ENCODE peak calls at places on chromosomes 2 and 18, in seven cellular contexts. E is fibroblast of villous mesenchyme; Y is neural progenitor cell; W is astrocyte of the cerebellum; U is stimulated activated CD4-positive, alpha-beta T cell treated with anti-CD3 and anti-CD28 coated beads, Interleukin-4, amount 100 ng/mL, for 4 hours; L is GM12892; J is activated CD4-positive, CD25-positive, alpha-beta regulatory T cell. R is an unnamed sample.
A peak's percentile ranks its signal among the peaks of the same experiment; 100 is the strongest.

GRCh38 chr2:200322607-200323006 is 16.1 kb downstream of the SPATS2L start:
- DNase-seq in E (no peak), Y (no peak), W (no peak), U (no peak), L (no peak), J (no peak), R (no peak)

GRCh38 chr18:58263055-58263732 is 219.2 kb downstream of the NEDD4L start:
- DNase-seq in E (peak; percentile 58), Y (no peak), W (no peak), U (no peak), L (no peak), J (no peak), R (no peak)

GRCh38 chr18:28177828-28178635 is 1.1 kb upstream of the CDH2 start:
- DNase-seq in E (peak; percentile 54), Y (peak; percentile 93), W (no peak), U (no peak), L (peak; percentile 11), J (no peak), R (peak; percentile 42)

GRCh38 chr2:59752512-59752911 is 800.9 kb downstream of the BCL11A start:
- DNase-seq in E (no peak), Y (no peak), W (no peak), U (no peak), L (no peak), J (no peak), R (no peak)

GRCh38 chr2:23420840-23421476 is 36.0 kb downstream of the KLHL29 start:
- DNase-seq in E (no peak), Y (no peak), W (no peak), U (no peak), L (no peak), J (no peak), R (no peak)

GRCh38 chr2:197613509-197613987 is 61.8 kb downstream of the RFTN2 start:
- DNase-seq in E (peak; percentile 36), Y (no peak), W (no peak), U (no peak), L (no peak), J (no peak), R (no peak)

GRCh38 chr18:12074734-12075133 is 18.9 kb upstream of the ANKRD62 start:
- DNase-seq in E (no peak), Y (peak; percentile 24), W (no peak), U (no peak), L (no peak), J (no peak), R (no peak)

GRCh38 chr2:186820303-186820702 is 28.7 kb downstream of the ZSWIM2 start:
- DNase-seq in E (no peak), Y (no peak), W (no peak), U (no peak), L (no peak), J (no peak), R (no peak)

GRCh38 chr18:55838841-55839240 is 250.8 kb upstream of the TCF4 start:
- DNase-seq in E (no peak), Y (no peak), W (no peak), U (no peak), L (no peak), J (no peak), R (no peak)

GRCh38 chr2:225584821-225585220 is 185.3 kb downstream of the NYAP2 start:
- DNase-seq in E (no peak), Y (peak; percentile 3), W (no peak), U (no peak), L (no peak), J (no peak), R (no peak)

GRCh38 chr18:54983041-54983686 is 23.9 kb upstream of the CCDC68 start:
- DNase-seq in E (peak; percentile 85), Y (peak; percentile 68), W (peak; percentile 53), U (no peak), L (no peak), J (no peak), R (no peak)

GRCh38 chr2:138713509-138713908 is 66.7 kb downstream of the NXPH2 start:
- DNase-seq in E (peak; percentile 5), Y (no peak), W (no peak), U (no peak), L (no peak), J (no peak), R (no peak)

GRCh38 chr2:216792222-216793001 is 67.5 kb downstream of the TNP1 start:
- DNase-seq in E (peak; percentile 49), Y (peak; percentile 62), W (no peak), U (no peak), L (no peak), J (no peak), R (no peak)

GRCh38 chr2:175203621-175204496 is 22.3 kb upstream of the ATP5MC3 start:
- DNase-seq in E (peak; percentile 54), Y (peak; percentile 80), W (no peak), U (peak; percentile 24), L (no peak), J (no peak), R (peak; percentile 35)

GRCh38 chr2:137357641-137358040 is 592.3 kb downstream of the THSD7B start:
- DNase-seq in E (no peak), Y (no peak), W (no peak), U (no peak), L (no peak), J (no peak), R (no peak)

GRCh38 chr18:57359433-57359832 is 7.1 kb downstream of the ST8SIA3 start:
- DNase-seq in E (no peak), Y (no peak), W (no peak), U (no peak), L (no peak), J (no peak), R (no peak)

GRCh38 chr2:234795272-234795920 is 156.4 kb upstream of the SH3BP4 start:
- DNase-seq in E (peak; percentile 59), Y (no peak), W (no peak), U (no peak), L (no peak), J (no peak), R (no peak)

GRCh38 chr2:1628893-1629292 is 115.4 kb downstream of the PXDN start:
- DNase-seq in E (peak; percentile 74), Y (no peak), W (peak; percentile 68), U (no peak), L (no peak), J (no peak), R (no peak)

GRCh38 chr2:27448381-27448780 is 6.2 kb downstream of the KRTCAP3 start:
- DNase-seq in E (no peak), Y (no peak), W (no peak), U (no peak), L (no peak), J (no peak), R (no peak)

GRCh38 chr2:201538025-201538424 is 86.5 kb downstream of the STRADB start:
- DNase-seq in E (no peak), Y (no peak), W (no peak), U (no peak), L (no peak), J (no peak), R (no peak)

GRCh38 chr18:62545098-62545497 is 22.3 kb downstream of the ZCCHC2 start:
- DNase-seq in E (no peak), Y (no peak), W (no peak), U (no peak), L (no peak), J (no peak), R (no peak)

GRCh38 chr2:197255550-197255949 is 55.0 kb downstream of the ANKRD44 start:
- DNase-seq in E (no peak), Y (peak; percentile 70), W (peak; percentile 18), U (peak; percentile 50), L (peak; percentile 64), J (peak; percentile 22), R (no peak)

GRCh38 chr2:7012141-7012809 is 95.1 kb downstream of the RNF144A start:
- DNase-seq in E (peak; percentile 60), Y (no peak), W (no peak), U (no peak), L (no peak), J (no peak), R (no peak)

GRCh38 chr2:109615637-109616144 is 1.5 kb downstream of the SOWAHC start:
- DNase-seq in E (no peak), Y (peak; percentile 37), W (no peak), U (no peak), L (no peak), J (no peak), R (no peak)

GRCh38 chr2:230668939-230669303 is 43.7 kb upstream of the CAB39 start:
- DNase-seq in E (no peak), Y (no peak), W (no peak), U (no peak), L (no peak), J (no peak), R (no peak)

GRCh38 chr2:178529194-178529593 is 48.9 kb downstream of the PLEKHA3 start:
- DNase-seq in E (no peak), Y (no peak), W (no peak), U (no peak), L (no peak), J (no peak), R (no peak)

GRCh38 chr2:238638100-238638981 is 209.5 kb upstream of the TWIST2 start:
- DNase-seq in E (no peak), Y (no peak), W (no peak), U (no peak), L (no peak), J (no peak), R (no peak)

GRCh38 chr2:73561422-73561821 is 80.8 kb downstream of the NAT8 start:
- DNase-seq in E (peak; percentile 46), Y (no peak), W (no peak), U (no peak), L (no peak), J (no peak), R (no peak)

GRCh38 chr18:23805898-23806297 is 116.6 kb downstream of the LAMA3 start:
- DNase-seq in E (peak; percentile 14), Y (no peak), W (no peak), U (no peak), L (no peak), J (no peak), R (no peak)

GRCh38 chr2:239522002-239522739 is 121.4 kb upstream of the HDAC4 start:
- DNase-seq in E (no peak), Y (no peak), W (no peak), U (no peak), L (no peak), J (no peak), R (no peak)

GRCh38 chr2:3312576-3313345 is 64.9 kb downstream of the EIPR1 start:
- DNase-seq in E (no peak), Y (no peak), W (no peak), U (no peak), L (no peak), J (no peak), R (no peak)

GRCh38 chr2:104521247-104521646 is 332.7 kb upstream of the POU3F3 start:
- DNase-seq in E (no peak), Y (peak; percentile 67), W (no peak), U (no peak), L (no peak), J (no peak), R (no peak)

R was measured in SW 1271.